ENCODE peak calls at places on chromosomes 7 and 10, in nine cellular contexts. One of them, this sample, is unnamed.
A peak's percentile ranks its signal among the peaks of the same experiment; 100 is the strongest.

GRCh38 chr10:13909911-13910617 is 323.3 kb downstream of the PRPF18 start:
- DNase-seq in hepatocyte: no peak
- DNase-seq in GM23338: no peak
- DNase-seq in HepG2: no peak
- DNase-seq in GM12878: no peak
- DNase-seq in mammary epithelial cell: no peak
- DNase-seq in neural progenitor cell: no peak
- DNase-seq in A673: no peak
- DNase-seq in PC-3: no peak
- DNase-seq in this sample: no peak

GRCh38 chr10:120459185-120459584 is 2.2 kb downstream of the PLPP4 start:
- DNase-seq in hepatocyte: no peak
- DNase-seq in GM23338: no peak
- DNase-seq in HepG2: no peak
- DNase-seq in GM12878: no peak
- DNase-seq in mammary epithelial cell: no peak
- DNase-seq in neural progenitor cell: no peak
- DNase-seq in A673: no peak
- DNase-seq in PC-3: no peak
- DNase-seq in this sample: peak; percentile 32

GRCh38 chr10:111475720-111476119 is 398.9 kb downstream of the ADRA2A start:
- DNase-seq in hepatocyte: no peak
- DNase-seq in GM23338: no peak
- DNase-seq in HepG2: peak; percentile 86
- DNase-seq in GM12878: no peak
- DNase-seq in mammary epithelial cell: peak; percentile 61
- DNase-seq in neural progenitor cell: no peak
- DNase-seq in A673: no peak
- DNase-seq in PC-3: no peak
- DNase-seq in this sample: no peak

GRCh38 chr7:55423891-55424290 is 58.8 kb downstream of the LANCL2 start:
- DNase-seq in hepatocyte: no peak
- DNase-seq in GM23338: no peak
- DNase-seq in HepG2: peak; percentile 11
- DNase-seq in GM12878: no peak
- DNase-seq in mammary epithelial cell: no peak
- DNase-seq in neural progenitor cell: peak; percentile 54
- DNase-seq in A673: no peak
- DNase-seq in PC-3: no peak
- DNase-seq in this sample: peak; percentile 12

GRCh38 chr10:68121020-68121743 is 11.9 kb downstream of the MYPN start:
- DNase-seq in hepatocyte: no peak
- DNase-seq in GM23338: no peak
- DNase-seq in HepG2: no peak
- DNase-seq in GM12878: no peak
- DNase-seq in mammary epithelial cell: no peak
- DNase-seq in neural progenitor cell: no peak
- DNase-seq in A673: no peak
- DNase-seq in PC-3: no peak
- DNase-seq in this sample: no peak

GRCh38 chr7:149860821-149861727 is 12.7 kb upstream of the ATP6V0E2 start:
- DNase-seq in hepatocyte: no peak
- DNase-seq in GM23338: peak; percentile 85
- DNase-seq in HepG2: no peak
- DNase-seq in GM12878: no peak
- DNase-seq in mammary epithelial cell: no peak
- DNase-seq in neural progenitor cell: peak; percentile 71
- DNase-seq in A673: no peak
- DNase-seq in PC-3: no peak
- DNase-seq in this sample: no peak

GRCh38 chr10:114486938-114487814 is 82.9 kb upstream of the AFAP1L2 start:
- DNase-seq in hepatocyte: no peak
- DNase-seq in GM23338: no peak
- DNase-seq in HepG2: peak; percentile 32
- DNase-seq in GM12878: no peak
- DNase-seq in mammary epithelial cell: peak; percentile 84
- DNase-seq in neural progenitor cell: no peak
- DNase-seq in A673: no peak
- DNase-seq in PC-3: peak; percentile 41
- DNase-seq in this sample: peak; percentile 29

GRCh38 chr10:43138757-43139241 is 554 bp downstream of the CSGALNACT2 start:
- DNase-seq in hepatocyte: no peak
- DNase-seq in GM23338: peak; percentile 50
- DNase-seq in HepG2: no peak
- DNase-seq in GM12878: no peak
- DNase-seq in mammary epithelial cell: peak; percentile 50
- DNase-seq in neural progenitor cell: no peak
- DNase-seq in A673: peak; percentile 54
- DNase-seq in PC-3: peak; percentile 39
- DNase-seq in this sample: peak; percentile 44

GRCh38 chr7:47379629-47380324 is 202.1 kb downstream of the TNS3 start:
- DNase-seq in hepatocyte: peak; percentile 62
- DNase-seq in GM23338: peak; percentile 42
- DNase-seq in HepG2: no peak
- DNase-seq in GM12878: no peak
- DNase-seq in mammary epithelial cell: peak; percentile 62
- DNase-seq in neural progenitor cell: peak; percentile 47
- DNase-seq in A673: no peak
- DNase-seq in PC-3: peak; percentile 83
- DNase-seq in this sample: peak; percentile 60

GRCh38 chr7:133819695-133820094 is 307.4 kb upstream of the LRGUK start:
- DNase-seq in hepatocyte: no peak
- DNase-seq in GM23338: no peak
- DNase-seq in HepG2: no peak
- DNase-seq in GM12878: no peak
- DNase-seq in mammary epithelial cell: no peak
- DNase-seq in neural progenitor cell: no peak
- DNase-seq in A673: no peak
- DNase-seq in PC-3: no peak
- DNase-seq in this sample: no peak

GRCh38 chr10:21099291-21099800 is 202.2 kb upstream of the NEBL start:
- DNase-seq in hepatocyte: no peak
- DNase-seq in GM23338: no peak
- DNase-seq in HepG2: no peak
- DNase-seq in GM12878: no peak
- DNase-seq in mammary epithelial cell: no peak
- DNase-seq in neural progenitor cell: no peak
- DNase-seq in A673: no peak
- DNase-seq in PC-3: no peak
- DNase-seq in this sample: peak; percentile 38
- H3K27ac ChIP-seq in hepatocyte: no peak overlapping the region
- H3K27ac ChIP-seq in GM23338: no peak overlapping the region
- H3K27ac ChIP-seq in HepG2: no peak overlapping the region
- H3K27ac ChIP-seq in GM12878: no peak overlapping the region
- H3K27ac ChIP-seq in mammary epithelial cell: no peak overlapping the region
- H3K27ac ChIP-seq in neural progenitor cell: peak overlapping the region; percentile 13
- H3K27ac ChIP-seq in A673: no peak overlapping the region
- H3K27ac ChIP-seq in PC-3: no peak overlapping the region
- H3K27ac ChIP-seq in this sample: no peak overlapping the region

GRCh38 chr10:10855178-10855577 is 162.5 kb upstream of the CELF2 start:
- DNase-seq in hepatocyte: no peak
- DNase-seq in GM23338: no peak
- DNase-seq in HepG2: no peak
- DNase-seq in GM12878: no peak
- DNase-seq in mammary epithelial cell: no peak
- DNase-seq in neural progenitor cell: no peak
- DNase-seq in A673: no peak
- DNase-seq in PC-3: no peak
- DNase-seq in this sample: no peak
- TF ChIP-seq CTCF in hepatocyte: no peak
- TF ChIP-seq CTCF in GM23338: no peak
- TF ChIP-seq CTCF in HepG2: no peak
- TF ChIP-seq CTCF in GM12878: no peak
- TF ChIP-seq CTCF in mammary epithelial cell: no peak
- TF ChIP-seq CTCF in neural progenitor cell: no peak
- TF ChIP-seq CTCF in A673: no peak
- TF ChIP-seq CTCF in PC-3: no peak
- TF ChIP-seq CTCF in this sample: no peak

GRCh38 chr10:76036410-76036940 is 605.1 kb downstream of the LRMDA start:
- DNase-seq in hepatocyte: peak; percentile 82
- DNase-seq in GM23338: peak; percentile 78
- DNase-seq in HepG2: no peak
- DNase-seq in GM12878: no peak
- DNase-seq in mammary epithelial cell: peak; percentile 45
- DNase-seq in neural progenitor cell: peak; percentile 69
- DNase-seq in A673: peak; percentile 55
- DNase-seq in PC-3: peak; percentile 99
- DNase-seq in this sample: peak; percentile 59
- TF ChIP-seq EZH2 in hepatocyte: no peak
- TF ChIP-seq EZH2 in GM23338: no peak
- TF ChIP-seq EZH2 in HepG2: no peak
- TF ChIP-seq EZH2 in GM12878: no peak
- TF ChIP-seq EZH2 in mammary epithelial cell: no peak
- TF ChIP-seq EZH2 in neural progenitor cell: no peak
- TF ChIP-seq EZH2 in A673: no peak
- TF ChIP-seq EZH2 in PC-3: no peak
- TF ChIP-seq EZH2 in this sample: no peak

DNA sequence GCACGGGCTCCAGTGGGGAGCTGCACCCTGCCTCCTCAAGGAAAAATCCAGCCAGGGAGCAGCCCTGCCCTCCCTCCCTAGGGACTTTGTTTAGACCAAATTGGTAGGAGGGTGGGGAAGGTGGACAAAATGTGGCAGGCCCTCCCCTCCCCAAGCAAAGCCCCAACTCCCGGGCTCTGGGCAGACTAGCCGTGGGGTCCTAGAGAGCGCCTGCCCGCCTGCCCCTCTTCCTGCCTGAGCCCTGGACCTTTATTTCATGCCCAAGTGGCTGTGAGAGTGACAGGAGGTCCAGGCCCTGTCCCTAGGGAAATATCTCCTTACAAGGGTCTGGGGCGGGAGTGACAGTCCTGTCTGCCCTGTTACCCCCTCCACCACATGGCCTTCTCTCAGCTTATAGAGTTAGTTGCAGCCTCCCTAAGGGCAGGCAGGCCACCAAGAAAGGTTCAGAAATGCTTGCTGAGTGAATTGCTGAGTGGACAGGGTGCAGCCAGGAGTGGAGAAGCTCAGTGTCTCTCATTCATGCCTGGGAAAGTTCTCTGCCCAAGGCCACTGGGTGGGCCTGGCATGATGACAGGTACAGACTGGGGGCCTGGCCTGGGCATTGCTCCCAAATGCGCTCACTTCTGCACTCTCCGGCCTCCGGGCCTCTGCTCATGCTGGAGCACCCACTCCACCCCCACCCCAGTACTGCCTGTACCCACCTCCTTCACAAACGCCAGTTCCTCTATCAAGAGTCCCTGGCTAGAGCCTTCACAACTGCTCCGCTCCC is 25.2 kb downstream of the DNAJB12 start:
- DNase-seq in hepatocyte: peak; percentile 4
- DNase-seq in GM23338: no peak
- DNase-seq in HepG2: no peak
- DNase-seq in GM12878: no peak
- DNase-seq in mammary epithelial cell: no peak
- DNase-seq in neural progenitor cell: peak; percentile 40
- DNase-seq in A673: no peak
- DNase-seq in PC-3: no peak
- DNase-seq in this sample: no peak
- H3K27ac ChIP-seq in hepatocyte: no peak overlapping the region
- H3K27ac ChIP-seq in GM23338: no peak overlapping the region
- H3K27ac ChIP-seq in HepG2: no peak overlapping the region
- H3K27ac ChIP-seq in GM12878: no peak overlapping the region
- H3K27ac ChIP-seq in mammary epithelial cell: peak overlapping the region; percentile 62
- H3K27ac ChIP-seq in neural progenitor cell: peak overlapping the region; percentile 48
- H3K27ac ChIP-seq in A673: peak overlapping the region; percentile 48
- H3K27ac ChIP-seq in PC-3: no peak overlapping the region
- H3K27ac ChIP-seq in this sample: no peak overlapping the region

GRCh38 chr7:129611246-129612111 is at the start of gene NRF1:
- DNase-seq in hepatocyte: peak; percentile 96
- DNase-seq in GM23338: peak; percentile 87
- DNase-seq in HepG2: peak; percentile 67
- DNase-seq in GM12878: peak; percentile 57
- DNase-seq in mammary epithelial cell: peak; percentile 90
- DNase-seq in neural progenitor cell: peak; percentile 96
- DNase-seq in A673: peak; percentile 93
- DNase-seq in PC-3: peak; percentile 84
- DNase-seq in this sample: peak; percentile 91
- TF ChIP-seq CTCF in hepatocyte: peak; percentile 1
- TF ChIP-seq CTCF in GM23338: peak; percentile 14
- TF ChIP-seq CTCF in HepG2: peak; percentile 37
- TF ChIP-seq CTCF in GM12878: peak; percentile 15
- TF ChIP-seq CTCF in mammary epithelial cell: peak; percentile 12
- TF ChIP-seq CTCF in neural progenitor cell: no peak
- TF ChIP-seq CTCF in A673: no peak
- TF ChIP-seq CTCF in PC-3: no peak
- TF ChIP-seq CTCF in this sample: no peak

This sample was measured in fibroblast of lung.